ENCODE peak calls at places on chromosomes 12 and 14, in seven cellular contexts. L is cardiac muscle cell, R is stomach, E is pancreas, P is aorta, O is ovary, S is SJCRH30. Q is an unnamed sample.

GRCh38 chr14:100609331-100609870 is 22.2 kb upstream of the BEGAIN start:
- DNase-seq in R (no peak), O (no peak), P (no peak), S (no peak), L (no peak), E (peak), Q (peak)

GRCh38 chr14:97219356-97220017 is 422.3 kb downstream of the VRK1 start:
- DNase-seq in L (no peak), P (no peak), E (no peak), S (no peak), O (no peak), R (no peak), Q (no peak)

GRCh38 chr14:37253905-37254304 is 56.2 kb downstream of the MIPOL1 start:
- DNase-seq in R (no peak), L (no peak), O (peak), P (peak), S (peak), E (no peak), Q (no peak)

GRCh38 chr14:94538070-94538740 is 23.0 kb upstream of the SERPINA4 start:
- DNase-seq in L (no peak), P (no peak), S (no peak), O (no peak), R (no peak), E (no peak), Q (no peak)

GRCh38 chr12:53866727-53867126 is 71.9 kb upstream of the HOXC13 start:
- DNase-seq in O (no peak), L (no peak), S (no peak), R (no peak), E (no peak), P (no peak), Q (no peak)

GRCh38 chr12:68340404-68341270 is 8.5 kb upstream of the MDM1 start:
- DNase-seq in L (no peak), R (no peak), P (no peak), E (no peak), S (no peak), O (no peak), Q (no peak)

GRCh38 chr14:33986804-33987203 is 35.9 kb upstream of the EGLN3 start:
- DNase-seq in L (no peak), R (no peak), E (no peak), P (no peak), O (no peak), S (no peak), Q (no peak)

GRCh38 chr12:100688451-100688864 is 106.1 kb upstream of the ANO4 start:
- DNase-seq in P (no peak), L (no peak), R (no peak), O (no peak), S (no peak), E (no peak), Q (no peak)

GRCh38 chr12:79415754-79416435 is 274.9 kb downstream of the PAWR start:
- DNase-seq in S (no peak), P (no peak), O (no peak), R (peak), E (no peak), L (no peak), Q (no peak)

GRCh38 chr12:130917607-130918006 is 36.1 kb upstream of the ADGRD1 start:
- DNase-seq in O (no peak), S (no peak), R (no peak), L (no peak), P (no peak), E (no peak), Q (no peak)

GRCh38 chr12:130919115-130919514 is 34.6 kb upstream of the ADGRD1 start:
- DNase-seq in E (no peak), L (no peak), P (no peak), R (no peak), S (no peak), O (no peak), Q (no peak)

GRCh38 chr12:130920119-130920703 is 33.5 kb upstream of the ADGRD1 start:
- DNase-seq in O (no peak), L (no peak), S (no peak), P (no peak), E (no peak), R (no peak), Q (no peak)

GRCh38 chr12:130922584-130922983 is 31.1 kb upstream of the ADGRD1 start:
- DNase-seq in P (no peak), E (no peak), R (no peak), O (no peak), S (no peak), L (no peak), Q (no peak)

GRCh38 chr12:130920711-130921381 is 32.9 kb upstream of the ADGRD1 start:
- DNase-seq in S (no peak), E (no peak), R (peak), P (peak), L (no peak), O (peak), Q (no peak)
- H3K4me3 ChIP-seq in S (no peak), E (no peak), R (no peak), P (no peak), L (no peak), O (no peak), Q (no peak)

GRCh38 chr14:104754213-104754851 is 1.4 kb downstream of the SIVA1 start:
- DNase-seq in S (no peak), P (no peak), E (no peak), L (no peak), O (no peak), R (no peak), Q (no peak)
- H3K27ac ChIP-seq in S (no peak), P (no peak), E (no peak), L (no peak), O (no peak), R (no peak), Q (peak)

DNA sequence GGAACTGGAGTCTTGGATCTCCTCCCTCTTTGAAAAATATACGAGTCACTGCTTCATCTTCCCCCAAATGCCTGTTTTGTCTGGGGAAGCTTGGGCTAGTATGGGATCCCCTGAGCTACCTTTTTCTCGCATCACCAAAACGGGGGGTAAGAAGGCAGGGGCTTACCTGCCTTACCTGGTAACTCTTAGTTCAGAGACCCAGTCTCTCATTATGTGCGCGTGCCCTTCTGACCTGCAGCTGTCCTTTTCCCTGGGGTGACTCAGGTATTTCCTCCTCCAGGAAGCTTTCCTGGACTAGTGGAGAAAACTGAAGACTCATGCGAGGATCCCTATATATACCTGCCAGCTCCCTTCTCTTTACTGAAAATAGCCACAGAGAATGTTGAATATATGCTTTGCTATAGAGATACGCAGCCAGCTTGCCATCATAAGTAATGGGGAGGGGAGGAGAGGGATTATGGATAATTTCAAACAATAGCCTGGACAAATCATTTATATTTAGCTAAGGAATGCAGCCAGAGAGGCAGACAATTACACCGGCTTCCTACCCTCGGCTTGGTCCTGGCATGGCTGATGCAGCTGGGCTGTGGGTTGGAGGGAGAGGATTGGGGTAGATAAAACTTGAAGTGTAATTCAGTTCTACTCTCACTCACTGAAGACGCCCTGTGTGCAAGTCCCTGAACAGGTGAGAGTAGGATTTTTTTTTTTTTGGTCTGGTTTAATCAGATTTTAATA is 1.1 kb downstream of the TSPAN9 start:
- DNase-seq in P (no peak), L (no peak), E (no peak), O (no peak), R (no peak), S (no peak), Q (no peak)
- H3K4me3 ChIP-seq in P (peak), L (peak), E (peak), O (peak), R (peak), S (peak), Q (peak)

DNA sequence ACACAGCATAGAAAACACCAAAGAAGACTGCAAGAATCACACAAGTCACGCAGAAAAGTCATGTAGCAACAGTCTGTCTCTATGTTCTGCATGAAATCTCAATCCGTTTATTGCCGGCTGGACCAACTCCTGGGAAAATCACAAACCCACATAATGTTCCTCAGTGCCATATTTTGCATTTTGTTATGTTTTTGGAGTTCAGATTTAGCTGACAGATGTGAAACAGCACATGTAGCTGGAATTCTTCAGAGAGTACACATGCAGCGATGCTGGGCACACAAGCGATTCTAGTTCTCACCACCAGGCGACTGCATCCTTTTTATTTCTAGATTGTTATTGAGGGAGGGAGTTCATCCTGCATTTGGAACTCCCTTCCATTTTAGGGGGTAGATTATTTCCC is 193.2 kb downstream of the APAF1 start:
- DNase-seq in E (no peak), R (no peak), O (no peak), P (no peak), S (no peak), L (no peak), Q (no peak)
- H3K27ac ChIP-seq in E (no peak), R (no peak), O (no peak), P (no peak), S (no peak), L (no peak), Q (no peak)

Q was measured in right lobe of liver.